ENCODE peak calls at places on chromosomes 13 and 19, in nine cellular contexts. S is COR-L47; V is CD8-positive, alpha-beta T cell; D is stimulated activated CD8-positive, alpha-beta memory T cell treated with anti-CD3 and anti-CD28 coated beads, Interleukin-2, amount 100 ng/mL, for 1 hour; R is epithelial cell of esophagus; N is LoVo; Q is pancreas; H is astrocyte of the spinal cord; G is type B pancreatic cell. I is an unnamed sample.

GRCh38 chr13:20159646-20160345 is 1.1 kb downstream of the GJA3 start:
- DNase-seq in N (no peak), V (no peak), D (no peak), S (no peak), Q (no peak), H (peak; percentile 21), G (no peak), R (no peak), I (no peak)

GRCh38 chr13:31240921-31241320 is 41.1 kb downstream of the B3GLCT start:
- DNase-seq in D (no peak), V (no peak), R (no peak), N (no peak), S (no peak), H (no peak), Q (no peak), G (no peak), I (no peak)

GRCh38 chr13:58097831-58098230 is 466.3 kb downstream of the PCDH17 start:
- DNase-seq in D (no peak), Q (no peak), H (peak; percentile 54), N (no peak), G (no peak), R (no peak), S (no peak), V (no peak), I (no peak)

GRCh38 chr13:102609696-102610095 is 12.9 kb downstream of the TPP2 start:
- DNase-seq in G (no peak), Q (no peak), V (no peak), S (no peak), R (no peak), H (no peak), N (no peak), D (no peak), I (no peak)

GRCh38 chr13:111280666-111281577 is 39.5 kb upstream of the TEX29 start:
- DNase-seq in D (no peak), N (no peak), S (no peak), R (no peak), G (no peak), V (no peak), H (peak; percentile 63), Q (no peak), I (no peak)

GRCh38 chr19:1090731-1091543 is 4.2 kb downstream of the POLR2E start:
- DNase-seq in R (no peak), D (no peak), H (no peak), N (no peak), G (no peak), V (peak; percentile 67), Q (no peak), S (no peak), I (no peak)

GRCh38 chr19:30689474-30689873 is 317.3 kb downstream of the ZNF536 start:
- DNase-seq in R (no peak), V (no peak), D (no peak), H (no peak), N (no peak), S (no peak), G (no peak), Q (no peak), I (no peak)

GRCh38 chr13:104592127-104592526 is 1525.9 kb upstream of the SLC10A2 start:
- DNase-seq in H (peak; percentile 86), N (peak; percentile 28), D (no peak), V (no peak), R (peak; percentile 68), G (no peak), Q (no peak), S (no peak), I (no peak)

GRCh38 chr19:45878043-45878794 is 7.7 kb downstream of the IRF2BP1 start:
- DNase-seq in R (no peak), D (no peak), H (no peak), V (no peak), S (no peak), N (peak; percentile 60), Q (peak; percentile 88), G (no peak), I (peak; percentile 66)

GRCh38 chr13:48875071-48875470 is 100.6 kb upstream of the FNDC3A start:
- DNase-seq in G (no peak), S (no peak), H (no peak), V (no peak), Q (no peak), R (no peak), D (no peak), N (no peak), I (no peak)

GRCh38 chr13:45933203-45934014 is 81.9 kb upstream of the SIAH3 start:
- DNase-seq in G (no peak), N (no peak), R (no peak), D (no peak), V (no peak), Q (no peak), S (no peak), H (no peak), I (no peak)

GRCh38 chr13:110262944-110263343 is 44.0 kb downstream of the COL4A1 start:
- DNase-seq in V (no peak), S (no peak), H (no peak), N (no peak), Q (no peak), G (no peak), R (no peak), D (no peak), I (no peak)

GRCh38 chr19:45376045-45376724 is 5.8 kb upstream of the ERCC2 start:
- DNase-seq in V (no peak), R (peak; percentile 56), S (no peak), D (no peak), H (peak; percentile 87), G (no peak), Q (peak; percentile 58), N (peak; percentile 71), I (peak; percentile 91)

GRCh38 chr13:50133277-50133953 is 118.2 kb downstream of the KCNRG start:
- DNase-seq in V (no peak), R (no peak), D (no peak), Q (no peak), G (no peak), H (no peak), S (no peak), N (no peak), I (no peak)

GRCh38 chr19:56294557-56294956 is 20.1 kb downstream of the ZSCAN5A start:
- DNase-seq in R (peak; percentile 98), S (peak; percentile 91), H (peak; percentile 38), N (no peak), Q (no peak), V (no peak), D (no peak), G (no peak), I (no peak)

GRCh38 chr19:7979559-7979958 is 25.9 kb downstream of the ELAVL1 start:
- DNase-seq in H (no peak), S (no peak), N (no peak), D (no peak), G (no peak), R (no peak), Q (no peak), V (no peak), I (no peak)

GRCh38 chr19:5126498-5127223 is 157.7 kb downstream of the KDM4B start:
- DNase-seq in Q (no peak), N (no peak), D (no peak), V (peak; percentile 48), S (no peak), G (no peak), H (no peak), R (no peak), I (no peak)

GRCh38 chr13:98098511-98098910 is 44.4 kb upstream of the FARP1 start:
- DNase-seq in H (peak; percentile 32), Q (no peak), N (no peak), G (no peak), V (no peak), D (no peak), S (no peak), R (no peak), I (no peak)